ENCODE peak calls at places on chromosomes 12 and 14, in eight cellular contexts. Q, J, W, S, E, O, A and Y are unnamed samples.

GRCh38 chr12:19186722-19187661 is 57.5 kb downstream of the PLEKHA5 start:
- DNase-seq in Q (no peak), J (no peak), W (no peak), S (peak), E (no peak), O (no peak), A (peak), Y (no peak)

GRCh38 chr12:28409892-28410291 is 219.6 kb downstream of the CCDC91 start:
- DNase-seq in Q (no peak), J (no peak), W (no peak), S (no peak), E (no peak), O (no peak), A (no peak), Y (no peak)

GRCh38 chr12:52293926-52294325 is 2.6 kb upstream of the KRT81 start:
- DNase-seq in Q (no peak), J (no peak), W (no peak), S (no peak), E (no peak), O (no peak), A (no peak), Y (no peak)

GRCh38 chr14:85276829-85277228 is 253.1 kb upstream of the FLRT2 start:
- DNase-seq in Q (no peak), J (no peak), W (no peak), S (no peak), E (no peak), O (no peak), A (no peak), Y (no peak)

GRCh38 chr14:101926620-101927019 is 37.8 kb upstream of the DYNC1H1 start:
- DNase-seq in Q (no peak), J (no peak), W (no peak), S (no peak), E (no peak), O (no peak), A (no peak), Y (no peak)

GRCh38 chr12:6226002-6226700 is 26.0 kb downstream of the CD9 start:
- DNase-seq in Q (peak), J (peak), W (peak), S (no peak), E (peak), O (no peak), A (peak), Y (no peak)

GRCh38 chr14:71497645-71498086 is 434.6 kb upstream of the RGS6 start:
- DNase-seq in Q (no peak), J (no peak), W (no peak), S (no peak), E (no peak), O (peak), A (no peak), Y (no peak)

GRCh38 chr12:75545636-75546035 is 34.2 kb upstream of the KRR1 start:
- DNase-seq in Q (no peak), J (no peak), W (no peak), S (no peak), E (no peak), O (no peak), A (no peak), Y (no peak)

GRCh38 chr12:27554421-27555186 is 30.6 kb downstream of the PPFIBP1 start:
- DNase-seq in Q (no peak), J (peak), W (no peak), S (no peak), E (peak), O (no peak), A (peak), Y (peak)

GRCh38 chr14:60790850-60791249 is 56.3 kb downstream of the MNAT1 start:
- DNase-seq in Q (no peak), J (no peak), W (no peak), S (no peak), E (no peak), O (no peak), A (no peak), Y (no peak)

GRCh38 chr12:76946451-76946850 is 67.6 kb upstream of the CSRP2 start:
- DNase-seq in Q (no peak), J (no peak), W (no peak), S (no peak), E (no peak), O (no peak), A (no peak), Y (no peak)

GRCh38 chr14:58864751-58865519 is 227.2 kb downstream of the DACT1 start:
- DNase-seq in Q (no peak), J (no peak), W (no peak), S (no peak), E (no peak), O (no peak), A (no peak), Y (no peak)

GRCh38 chr12:24979971-24980730 is 31.2 kb upstream of the BCAT1 start:
- DNase-seq in Q (no peak), J (no peak), W (no peak), S (no peak), E (no peak), O (no peak), A (no peak), Y (no peak)

GRCh38 chr12:12645485-12645884 is 33.8 kb downstream of the CREBL2 start:
- DNase-seq in Q (no peak), J (no peak), W (no peak), S (no peak), E (no peak), O (no peak), A (no peak), Y (no peak)

GRCh38 chr12:46915082-46915481 is 89.3 kb upstream of the SLC38A4 start:
- DNase-seq in Q (no peak), J (peak), W (no peak), S (no peak), E (no peak), O (peak), A (no peak), Y (peak)

GRCh38 chr12:55057466-55057865 is 37.7 kb downstream of the NEUROD4 start:
- DNase-seq in Q (no peak), J (no peak), W (no peak), S (no peak), E (no peak), O (no peak), A (no peak), Y (no peak)

GRCh38 chr12:50727466-50727865 is 36.4 kb upstream of the ATF1 start:
- DNase-seq in Q (no peak), J (no peak), W (no peak), S (no peak), E (no peak), O (no peak), A (no peak), Y (no peak)

GRCh38 chr12:120684523-120684932 is 2.4 kb upstream of the MLEC start:
- DNase-seq in Q (no peak), J (no peak), W (no peak), S (no peak), E (no peak), O (no peak), A (no peak), Y (no peak)

GRCh38 chr12:12091977-12092663 is 21.4 kb downstream of the BCL2L14 start:
- DNase-seq in Q (no peak), J (no peak), W (no peak), S (no peak), E (no peak), O (no peak), A (no peak), Y (no peak)

GRCh38 chr14:102539544-102540309 is 30.2 kb upstream of the ANKRD9 start:
- DNase-seq in Q (no peak), J (no peak), W (no peak), S (no peak), E (peak), O (no peak), A (no peak), Y (no peak)

GRCh38 chr12:92438641-92439396 is 264.0 kb upstream of the PLEKHG7 start:
- DNase-seq in Q (no peak), J (peak), W (no peak), S (no peak), E (no peak), O (no peak), A (no peak), Y (no peak)

GRCh38 chr12:132620893-132621656 is 2.5 kb downstream of the P2RX2 start:
- DNase-seq in Q (no peak), J (no peak), W (no peak), S (no peak), E (no peak), O (no peak), A (no peak), Y (no peak)

GRCh38 chr12:132621657-132622435 is 3.3 kb downstream of the P2RX2 start:
- DNase-seq in Q (no peak), J (no peak), W (no peak), S (no peak), E (no peak), O (no peak), A (no peak), Y (no peak)

GRCh38 chr12:132619301-132620112 is 931 bp downstream of the P2RX2 start:
- DNase-seq in Q (no peak), J (no peak), W (no peak), S (no peak), E (no peak), O (no peak), A (no peak), Y (no peak)

GRCh38 chr12:132618683-132619043 is at the start of gene P2RX2:
- DNase-seq in Q (no peak), J (no peak), W (no peak), S (no peak), E (no peak), O (no peak), A (no peak), Y (no peak)

GRCh38 chr12:132620113-132620892 is 1.7 kb downstream of the P2RX2 start:
- DNase-seq in Q (no peak), J (no peak), W (no peak), S (no peak), E (no peak), O (no peak), A (no peak), Y (no peak)
- TF ChIP-seq POLR2A in Q (no peak), J (no peak), W (no peak), S (no peak), E (no peak), O (no peak), A (no peak), Y (no peak)

DNA sequence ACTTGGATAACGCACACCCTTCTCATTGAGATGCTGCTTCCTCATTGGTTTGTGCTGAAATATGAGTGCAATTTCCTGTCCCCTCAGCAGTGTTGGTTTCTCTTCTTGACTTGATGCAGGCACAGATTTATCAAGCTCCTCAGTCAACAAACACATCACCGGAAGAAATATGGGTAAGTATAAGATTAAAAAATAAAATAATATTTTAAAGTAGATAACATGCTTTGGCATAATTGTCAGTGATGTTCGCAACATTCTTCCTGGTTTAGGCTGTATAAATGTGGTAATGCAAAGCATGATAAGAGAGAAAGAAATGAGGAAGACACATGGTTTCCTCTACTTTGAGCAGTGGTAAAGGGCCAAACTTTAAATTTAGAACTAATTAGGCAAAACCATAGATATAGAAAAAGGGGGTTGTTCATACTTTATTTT is at the start of gene GPR65:
- DNase-seq in Q (no peak), J (no peak), W (no peak), S (no peak), E (no peak), O (no peak), A (no peak), Y (no peak)
- TF ChIP-seq POLR2A in Q (peak), J (no peak), W (no peak), S (no peak), E (no peak), O (no peak), A (no peak), Y (no peak)

DNA sequence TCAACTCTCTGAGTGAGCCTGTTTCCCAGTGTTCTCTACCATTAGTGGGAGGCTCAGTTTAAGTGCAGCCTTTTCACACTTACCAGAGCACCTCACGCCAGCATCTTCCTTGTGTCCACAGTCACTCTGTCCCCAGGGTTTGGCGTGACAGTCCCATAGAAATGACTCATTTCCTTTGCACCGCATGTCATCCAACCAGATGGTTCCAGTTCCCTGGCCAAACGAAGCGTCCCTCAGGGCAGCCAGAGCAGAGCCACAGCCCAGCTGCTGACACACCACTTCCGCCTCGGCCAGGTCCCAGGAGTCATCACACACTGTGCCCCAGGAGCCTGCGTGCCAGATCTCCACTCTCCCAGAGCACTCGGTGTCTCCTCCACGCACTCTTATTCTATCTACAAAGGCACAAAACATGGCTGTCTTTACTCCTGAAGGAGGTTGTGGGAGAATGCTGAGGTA is 65.4 kb downstream of the ACSM4 start:
- DNase-seq in Q (peak), J (no peak), W (no peak), S (no peak), E (no peak), O (no peak), A (no peak), Y (peak)
- TF ChIP-seq POLR2A in Q (no peak), J (no peak), W (no peak), S (peak), E (no peak), O (peak), A (no peak), Y (no peak)

DNA sequence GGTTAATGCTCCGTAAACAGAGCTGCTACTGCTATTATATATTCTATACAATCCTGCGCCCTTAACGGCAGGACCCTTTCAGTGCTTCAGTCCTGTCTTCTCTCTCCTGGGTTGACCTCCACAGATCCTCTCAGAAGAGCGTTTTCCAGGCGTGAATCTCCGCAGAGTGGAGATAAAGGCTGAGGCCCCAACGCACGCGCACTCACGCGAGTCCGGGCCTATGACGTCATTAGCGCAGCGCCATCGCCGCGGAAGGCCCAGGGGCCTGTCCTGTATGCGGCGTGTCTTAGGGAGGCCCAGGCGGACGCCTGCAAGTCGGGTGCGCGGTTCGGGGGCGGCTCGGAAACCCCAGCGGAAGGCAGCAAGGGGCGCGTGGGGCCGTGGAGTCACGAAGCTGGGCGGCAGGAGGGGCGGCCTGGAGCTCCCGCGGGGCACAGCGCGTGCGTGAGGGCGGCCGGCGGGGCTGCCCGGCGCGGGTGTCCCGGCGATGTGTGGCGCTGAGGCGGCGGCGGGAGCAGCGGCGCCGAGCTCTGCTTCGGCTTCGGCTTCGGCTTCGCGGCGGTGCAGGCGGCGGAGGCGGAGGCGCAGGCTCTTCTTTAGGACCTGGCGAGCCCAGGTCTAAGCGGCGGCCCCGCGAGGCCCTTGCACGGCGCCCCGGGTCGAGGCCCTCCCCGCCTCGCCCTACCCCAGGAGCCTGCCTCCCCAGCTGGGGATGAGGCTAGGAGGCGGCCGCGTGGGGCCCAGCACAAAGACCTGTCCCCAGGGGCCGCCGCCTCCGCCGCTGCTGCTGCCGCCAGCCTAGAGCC is at the start of gene MAPKAPK5:
- DNase-seq in Q (peak), J (peak), W (peak), S (peak), E (peak), O (peak), A (peak), Y (peak)
- TF ChIP-seq POLR2A in Q (peak), J (peak), W (no peak), S (peak), E (peak), O (peak), A (peak), Y (no peak)

DNA sequence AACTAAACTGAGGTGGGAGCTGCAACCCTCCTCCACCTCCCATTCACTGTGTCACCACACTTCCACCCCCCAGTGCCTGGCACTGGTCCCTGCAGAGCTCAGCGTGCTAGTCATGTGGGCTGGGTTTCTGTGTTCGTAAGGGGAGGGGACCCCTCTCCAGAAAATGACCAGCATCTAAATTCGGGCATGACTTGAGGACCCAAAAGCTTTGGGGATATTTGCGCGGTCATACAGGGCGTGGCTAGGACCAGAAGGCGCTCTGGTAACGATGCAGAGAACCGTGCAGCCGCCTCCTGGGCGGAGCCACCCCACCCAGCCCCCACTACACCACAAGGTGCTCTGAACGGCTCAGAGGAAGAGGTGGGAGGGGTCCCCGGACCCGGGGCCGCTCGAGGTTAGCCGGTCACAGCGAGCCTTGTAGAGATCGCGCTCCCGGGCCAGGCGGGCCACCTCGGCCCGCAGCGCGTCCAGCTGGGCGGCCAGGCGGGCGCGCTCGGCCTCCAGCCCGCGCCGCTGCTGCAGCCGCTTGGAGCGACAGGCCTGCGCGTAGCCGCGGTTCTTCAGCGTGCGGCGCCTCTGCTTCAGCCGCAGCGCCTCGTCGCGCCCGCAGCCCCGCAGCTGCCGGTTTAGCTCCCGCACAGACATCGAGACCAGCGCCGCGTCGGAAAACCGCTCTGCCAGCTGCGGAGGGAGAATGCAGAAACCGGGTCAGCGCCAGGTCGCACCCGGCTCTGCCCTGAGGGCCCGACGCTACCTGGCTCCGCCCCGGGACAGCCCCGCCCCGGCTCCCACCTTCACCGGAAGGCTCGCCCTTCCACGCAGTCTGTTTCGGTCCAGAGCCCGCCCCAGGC is 9.8 kb downstream of the CPNE6 start:
- DNase-seq in Q (peak), J (peak), W (peak), S (peak), E (peak), O (peak), A (peak), Y (no peak)
- TF ChIP-seq POLR2A in Q (peak), J (no peak), W (no peak), S (peak), E (no peak), O (peak), A (no peak), Y (no peak)

DNA sequence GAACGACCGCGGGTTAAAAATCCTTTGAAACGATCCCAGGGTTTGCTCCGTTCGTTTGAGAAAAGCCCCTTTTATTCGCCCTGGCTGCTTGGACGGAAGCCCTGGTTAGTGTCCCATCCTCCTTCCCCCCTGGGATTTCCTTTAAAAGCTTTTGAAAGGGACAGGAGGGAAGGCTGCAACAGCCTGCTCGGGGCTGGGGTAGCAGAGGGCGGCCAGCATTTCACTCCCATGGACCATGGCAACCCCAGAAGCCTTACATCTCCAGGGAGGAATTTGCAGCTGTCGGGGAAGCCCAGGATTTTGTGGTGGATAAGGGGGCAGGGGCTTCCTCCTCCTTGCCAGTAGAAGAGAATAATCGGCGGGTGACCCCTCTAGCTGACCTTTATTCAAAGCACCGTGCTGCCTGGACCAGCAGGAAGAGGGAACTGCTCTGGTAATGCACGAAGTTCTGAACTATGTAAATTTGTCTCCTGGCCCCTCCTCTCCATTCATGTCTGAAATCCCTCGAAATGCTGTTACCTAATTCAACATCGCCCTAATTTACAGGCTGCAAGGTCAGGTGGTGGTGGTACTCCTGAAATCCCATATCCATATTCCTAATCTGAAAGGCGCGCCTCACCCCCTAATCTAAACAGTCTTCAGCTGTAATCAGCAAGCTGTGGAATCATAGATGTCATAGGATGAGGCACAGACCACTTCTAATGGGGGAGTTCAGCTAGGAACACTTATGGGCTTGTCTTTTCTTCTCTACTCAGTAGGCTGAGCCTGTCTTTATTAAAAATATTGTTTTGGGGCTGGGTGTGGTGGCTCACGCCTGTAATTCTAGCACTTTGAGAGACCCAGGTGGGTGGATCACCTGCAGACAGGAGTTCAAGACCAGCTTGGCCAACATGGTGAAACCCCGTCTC is 1.0 kb upstream of the CLIP1 start:
- DNase-seq in Q (no peak), J (no peak), W (no peak), S (no peak), E (peak), O (no peak), A (no peak), Y (no peak)
- TF ChIP-seq POLR2A in Q (no peak), J (peak), W (no peak), S (peak), E (no peak), O (no peak), A (peak), Y (no peak)

GRCh38 chr12:131920157-131920508 is 8.9 kb upstream of the PUS1 start:
- DNase-seq in Q (no peak), J (no peak), W (no peak), S (no peak), E (no peak), O (no peak), A (no peak), Y (no peak)
- TF ChIP-seq POLR2A in Q (no peak), J (no peak), W (no peak), S (no peak), E (no peak), O (no peak), A (no peak), Y (no peak)